ENCODE peak calls at places on chromosomes 2 and 18, in eight cellular contexts. B, L, G, P, Q, V, A and M are unnamed samples.

GRCh38 chr2:78532762-78533399 is 492.6 kb upstream of the REG3G start:
- DNase-seq in B (no peak), L (no peak), G (no peak), P (no peak), Q (no peak), V (no peak), A (no peak), M (no peak)

GRCh38 chr2:116510117-116510671 is 1304.3 kb upstream of the DDX18 start:
- DNase-seq in B (peak), L (no peak), G (no peak), P (no peak), Q (no peak), V (peak), A (peak), M (no peak)

GRCh38 chr2:219116776-219117646 is 43.6 kb downstream of the NHEJ1 start:
- DNase-seq in B (no peak), L (no peak), G (no peak), P (no peak), Q (no peak), V (no peak), A (no peak), M (no peak)

GRCh38 chr2:71945133-71945959 is 202.3 kb downstream of the CYP26B1 start:
- DNase-seq in B (no peak), L (no peak), G (no peak), P (no peak), Q (no peak), V (no peak), A (no peak), M (no peak)

GRCh38 chr2:36650031-36650430 is 46.5 kb upstream of the VIT start:
- DNase-seq in B (no peak), L (no peak), G (no peak), P (no peak), Q (peak), V (no peak), A (peak), M (no peak)

GRCh38 chr18:23106575-23106974 is 28.7 kb upstream of the CABLES1 start:
- DNase-seq in B (peak), L (no peak), G (no peak), P (no peak), Q (peak), V (no peak), A (peak), M (no peak)

GRCh38 chr2:39568561-39569006 is 97.1 kb upstream of the TMEM178A start:
- DNase-seq in B (peak), L (no peak), G (no peak), P (no peak), Q (peak), V (peak), A (no peak), M (no peak)

GRCh38 chr2:157839162-157839801 is 36.8 kb downstream of the ACVR1 start:
- DNase-seq in B (peak), L (no peak), G (no peak), P (peak), Q (peak), V (peak), A (no peak), M (no peak)

GRCh38 chr2:108853421-108853820 is 66.8 kb downstream of the CCDC138 start:
- DNase-seq in B (no peak), L (no peak), G (no peak), P (no peak), Q (no peak), V (no peak), A (no peak), M (no peak)

GRCh38 chr2:205438241-205438640 is 244.1 kb upstream of the NRP2 start:
- DNase-seq in B (no peak), L (no peak), G (no peak), P (no peak), Q (peak), V (no peak), A (no peak), M (no peak)

GRCh38 chr2:200158586-200159365 is 147.7 kb upstream of the SPATS2L start:
- DNase-seq in B (no peak), L (no peak), G (no peak), P (no peak), Q (no peak), V (no peak), A (no peak), M (no peak)

GRCh38 chr2:230459213-230459612 is 43.2 kb downstream of the SP100 start:
- DNase-seq in B (no peak), L (no peak), G (no peak), P (no peak), Q (no peak), V (no peak), A (peak), M (no peak)

GRCh38 chr2:38797276-38797675 is 19.3 kb downstream of the GEMIN6 start:
- DNase-seq in B (no peak), L (no peak), G (no peak), P (no peak), Q (no peak), V (no peak), A (no peak), M (no peak)

GRCh38 chr2:40210344-40210967 is 241.4 kb downstream of the SLC8A1 start:
- DNase-seq in B (no peak), L (no peak), G (no peak), P (no peak), Q (no peak), V (no peak), A (no peak), M (peak)

GRCh38 chr2:51990684-51991083 is 958.8 kb upstream of the NRXN1 start:
- DNase-seq in B (no peak), L (no peak), G (no peak), P (no peak), Q (no peak), V (peak), A (no peak), M (no peak)

GRCh38 chr2:201969938-201970785 is 63.5 kb upstream of the FZD7 start:
- DNase-seq in B (peak), L (no peak), G (no peak), P (no peak), Q (peak), V (no peak), A (peak), M (no peak)

GRCh38 chr18:26548144-26549102 is at the start of gene KCTD1:
- DNase-seq in B (peak), L (peak), G (peak), P (peak), Q (peak), V (peak), A (peak), M (peak)